ENCODE peak calls at places on chromosomes 3 and 15, in ten cellular contexts. O is ovary, U is A549, L is tibial nerve, X is stomach, G is H1, W is K562, I is sigmoid colon, A is SK-N-SH, B is GM12878. M is an unnamed sample.

GRCh38 chr15:60477991-60478632 is 830 bp downstream of the ICE2 start:
- DNase-seq in A (peak; percentile 17), W (peak; percentile 10), L (no peak), G (no peak), O (no peak), U (peak; percentile 45), X (no peak), B (peak; percentile 15), I (no peak), M (no peak)

GRCh38 chr3:21170964-21171363 is 580.0 kb downstream of the ZNF385D start:
- DNase-seq in L (no peak), I (no peak), G (peak; percentile 1), U (peak; percentile 8), X (no peak), B (no peak), A (peak; percentile 17), W (no peak), O (no peak), M (no peak)

GRCh38 chr3:63364495-63364894 is 86.4 kb downstream of the SYNPR start:
- DNase-seq in A (no peak), W (no peak), L (no peak), G (no peak), X (no peak), I (no peak), U (no peak), B (no peak), O (no peak), M (no peak)

GRCh38 chr3:66822059-66823009 is 175.8 kb upstream of the KBTBD8 start:
- DNase-seq in O (peak; percentile 52), A (peak; percentile 39), U (peak; percentile 60), G (peak; percentile 78), L (peak; percentile 72), I (peak; percentile 74), W (peak; percentile 64), B (peak; percentile 9), X (peak; percentile 80), M (peak; percentile 76)

GRCh38 chr3:57228734-57229505 is 1.4 kb downstream of the APPL1 start:
- DNase-seq in O (no peak), A (no peak), I (no peak), W (no peak), X (no peak), L (no peak), G (no peak), U (peak; percentile 2), B (no peak), M (peak; percentile 17)

GRCh38 chr15:81411056-81411455 is 37.0 kb upstream of the TMC3 start:
- DNase-seq in O (no peak), B (no peak), I (no peak), U (peak; percentile 11), G (no peak), L (no peak), X (no peak), A (no peak), W (no peak), M (no peak)

GRCh38 chr3:18987862-18988447 is 160.4 kb upstream of the KCNH8 start:
- DNase-seq in O (no peak), I (no peak), B (no peak), L (no peak), G (no peak), X (peak; percentile 27), A (no peak), W (no peak), U (no peak), M (no peak)

GRCh38 chr3:72818915-72819314 is 29.3 kb downstream of the SHQ1 start:
- DNase-seq in X (no peak), W (no peak), L (no peak), I (no peak), O (no peak), G (no peak), B (no peak), A (no peak), U (no peak), M (no peak)

GRCh38 chr15:101684384-101684783 is 32.2 kb upstream of the TM2D3 start:
- DNase-seq in B (no peak), A (no peak), L (no peak), W (no peak), U (peak; percentile 89), O (no peak), I (no peak), X (no peak), G (no peak), M (no peak)

GRCh38 chr3:9408546-9408945 is 11.1 kb downstream of the SETD5 start:
- DNase-seq in X (no peak), B (no peak), I (no peak), O (no peak), G (no peak), U (no peak), W (no peak), L (no peak), A (no peak), M (no peak)

GRCh38 chr15:70504305-70504951 is 258.9 kb downstream of the UACA start:
- DNase-seq in L (peak; percentile 44), A (peak; percentile 62), B (no peak), U (peak; percentile 73), I (peak; percentile 83), X (peak; percentile 47), O (peak; percentile 80), W (no peak), G (no peak), M (peak; percentile 65)

GRCh38 chr3:155282416-155283091 is 10.9 kb downstream of the STRIT1 start:
- DNase-seq in X (no peak), G (no peak), W (peak; percentile 66), U (no peak), I (no peak), A (no peak), L (no peak), O (no peak), B (no peak), M (no peak)

GRCh38 chr3:129686941-129687340 is 80.5 kb upstream of the PLXND1 start:
- DNase-seq in B (no peak), A (no peak), G (no peak), L (no peak), W (peak; percentile 7), I (no peak), X (no peak), U (peak; percentile 59), O (no peak), M (no peak)

GRCh38 chr3:189824629-189825312 is 193.6 kb downstream of the TP63 start:
- DNase-seq in O (no peak), L (no peak), U (peak; percentile 84), A (no peak), G (no peak), W (no peak), B (no peak), X (no peak), I (no peak), M (no peak)

GRCh38 chr3:54777141-54777540 is 150.7 kb downstream of the LRTM1 start:
- DNase-seq in O (no peak), I (no peak), U (no peak), X (no peak), G (no peak), L (no peak), B (no peak), W (no peak), A (no peak), M (no peak)

GRCh38 chr3:42904076-42904475 is 1.9 kb upstream of the ZNF662 start:
- DNase-seq in B (no peak), I (no peak), G (no peak), L (no peak), U (no peak), O (no peak), W (no peak), X (no peak), A (no peak), M (no peak)

DNA sequence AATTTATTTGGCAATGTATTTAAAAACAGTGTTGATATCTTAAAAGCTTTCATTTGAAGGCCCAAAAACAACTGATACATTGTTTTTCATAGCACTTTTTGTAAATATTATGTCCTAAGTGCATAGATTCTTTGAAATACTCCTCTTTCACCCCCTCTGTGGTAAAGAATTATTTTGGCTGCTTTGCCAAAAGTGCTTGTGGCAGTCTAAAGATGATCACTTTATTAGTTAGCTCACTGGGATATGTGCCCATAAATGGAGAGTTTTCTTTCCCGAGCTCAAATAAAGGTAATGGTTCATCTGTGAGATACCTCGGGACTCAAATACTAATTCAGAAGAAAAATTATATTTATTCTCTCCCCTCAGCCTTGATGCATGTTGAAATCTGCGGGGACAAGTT is 16.7 kb downstream of the AKAP13 start:
- DNase-seq in O (no peak), L (no peak), X (no peak), G (no peak), A (no peak), I (no peak), W (no peak), U (no peak), B (no peak), M (no peak)
- H3K4me1 ChIP-seq in O (peaks cover 4% of the 10 kb centered on the region), L (peaks cover 11% of the 10 kb centered on the region), X (peaks cover 78% of the 10 kb centered on the region), G (peaks cover 9% of the 10 kb centered on the region), A (peaks cover 9% of the 10 kb centered on the region), I (peaks cover 75% of the 10 kb centered on the region), W (no peaks in the 10 kb centered on the region), U (peaks cover 42% of the 10 kb centered on the region), B (peaks cover 10% of the 10 kb centered on the region), M (peaks cover 34% of the 10 kb centered on the region)

GRCh38 chr3:147368561-147369151 is 37.7 kb downstream of the ZIC4 start:
- DNase-seq in L (no peak), G (no peak), W (no peak), A (no peak), O (no peak), B (no peak), U (no peak), I (no peak), X (no peak), M (no peak)
- TF ChIP-seq EP300 in L (no peak), G (no peak), W (no peak), A (no peak), O (no peak), B (no peak), U (no peak), I (no peak), X (no peak), M (no peak)

DNA sequence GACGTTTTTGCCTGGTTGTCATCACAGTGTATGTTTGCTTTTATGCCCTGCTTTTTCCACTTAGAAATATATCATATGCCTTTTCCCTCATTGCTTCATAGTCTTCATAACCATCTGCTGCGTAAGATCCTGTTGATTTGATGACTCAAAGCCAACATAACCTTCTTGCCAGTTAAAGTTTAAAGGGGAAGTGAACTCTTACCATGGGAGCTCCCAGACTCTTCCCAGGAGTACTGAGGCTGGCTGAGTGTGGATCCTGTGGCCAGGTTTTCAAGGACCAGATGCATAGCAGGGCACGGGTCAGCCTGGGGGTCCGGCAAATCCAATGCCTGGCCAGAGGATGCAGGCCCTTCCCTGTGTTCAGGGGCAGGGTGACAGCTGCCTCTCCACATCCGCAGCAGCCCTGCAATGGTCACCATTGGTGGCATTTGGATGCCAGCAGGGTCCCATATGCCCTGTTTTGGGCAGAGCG is 42.0 kb upstream of the SACM1L start:
- DNase-seq in O (no peak), I (no peak), B (no peak), U (peak; percentile 91), A (no peak), G (no peak), X (no peak), L (peak; percentile 45), W (no peak), M (no peak)
- H3K4me1 ChIP-seq in O (peaks cover 4% of the 10 kb centered on the region), I (peaks cover 42% of the 10 kb centered on the region), B (no peaks in the 10 kb centered on the region), U (peaks cover 70% of the 10 kb centered on the region), A (peaks cover 7% of the 10 kb centered on the region), G (peaks cover 9% of the 10 kb centered on the region), X (peaks cover 57% of the 10 kb centered on the region), L (peaks cover 36% of the 10 kb centered on the region), W (peaks cover 7% of the 10 kb centered on the region), M (peaks cover 41% of the 10 kb centered on the region)

DNA sequence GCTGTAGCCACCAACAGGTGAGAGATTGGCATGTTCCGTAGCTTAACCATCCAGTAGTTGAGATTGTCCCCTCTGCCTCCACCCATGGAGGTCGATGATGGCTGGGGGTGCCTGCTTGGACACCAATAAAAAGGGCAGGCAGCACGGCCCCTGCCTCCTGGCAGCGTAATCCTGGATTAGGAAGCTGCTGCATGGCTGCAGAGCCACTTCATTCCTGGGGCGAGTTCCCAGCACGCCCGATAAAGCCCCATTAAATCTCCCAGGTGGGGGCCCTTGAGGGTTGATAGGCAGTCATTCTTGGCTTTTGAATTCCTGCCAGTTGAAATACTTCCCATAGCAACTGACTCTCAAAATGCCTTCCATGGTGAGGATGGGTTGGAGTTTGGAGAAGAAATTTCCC is 67.8 kb downstream of the PLXNA1 start:
- DNase-seq in O (no peak), L (no peak), B (no peak), A (no peak), W (no peak), U (no peak), G (no peak), I (no peak), X (no peak), M (no peak)
- TF ChIP-seq EP300 in O (no peak), L (no peak), B (no peak), A (no peak), W (no peak), U (no peak), G (no peak), I (no peak), X (no peak), M (no peak)

M was measured in transverse colon.